ENCODE peak calls at places on chromosomes 6 and 20, in eight cellular contexts. X is GM23338, R is Panc1, J is HCT116, H is upper lobe of left lung, U is K562, N is GM12878, V is HepG2. D is an unnamed sample. For H3K4me1, the result is how much of the 10 kb centered on the place peaks cover.

GRCh38 chr6:19705606-19706005 is 131.6 kb upstream of the ID4 start:
- ATAC-seq in N (no peak), V (no peak), J (no peak), X (no peak), R (no peak), H (no peak), U (no peak), D (no peak)

GRCh38 chr20:21575167-21575566 is 61.3 kb upstream of the NKX2-2 start:
- ATAC-seq in R (no peak), H (no peak), V (no peak), U (no peak), X (no peak), J (no peak), N (no peak), D (no peak)

GRCh38 chr6:135243871-135244796 is 63.0 kb downstream of the MYB start:
- ATAC-seq in J (no peak), H (no peak), N (peak), U (no peak), X (no peak), R (no peak), V (no peak), D (no peak)

GRCh38 chr20:57619053-57619831 is 984 bp downstream of the ZBP1 start:
- ATAC-seq in X (no peak), H (peak), J (no peak), V (no peak), R (no peak), N (peak), U (peak), D (peak)

GRCh38 chr20:56411759-56412472 is at the start of gene CASS4:
- ATAC-seq in J (no peak), H (peak), U (peak), N (peak), X (no peak), V (peak), R (no peak), D (peak)

GRCh38 chr6:44563397-44563796 is 175.9 kb downstream of the CDC5L start:
- ATAC-seq in U (no peak), H (no peak), R (no peak), J (no peak), N (peak), V (no peak), X (peak), D (peak)

GRCh38 chr20:35643045-35643444 is 21.7 kb downstream of the CPNE1 start:
- ATAC-seq in N (no peak), U (no peak), X (no peak), V (no peak), J (no peak), H (no peak), R (no peak), D (no peak)

GRCh38 chr6:21171801-21172200 is 421.8 kb upstream of the SOX4 start:
- ATAC-seq in N (no peak), H (no peak), U (no peak), R (no peak), X (no peak), V (no peak), J (no peak), D (no peak)

GRCh38 chr6:2133718-2134310 is 111.6 kb downstream of the GMDS start:
- ATAC-seq in N (no peak), X (no peak), V (peak), R (no peak), U (no peak), H (no peak), J (no peak), D (no peak)

DNA sequence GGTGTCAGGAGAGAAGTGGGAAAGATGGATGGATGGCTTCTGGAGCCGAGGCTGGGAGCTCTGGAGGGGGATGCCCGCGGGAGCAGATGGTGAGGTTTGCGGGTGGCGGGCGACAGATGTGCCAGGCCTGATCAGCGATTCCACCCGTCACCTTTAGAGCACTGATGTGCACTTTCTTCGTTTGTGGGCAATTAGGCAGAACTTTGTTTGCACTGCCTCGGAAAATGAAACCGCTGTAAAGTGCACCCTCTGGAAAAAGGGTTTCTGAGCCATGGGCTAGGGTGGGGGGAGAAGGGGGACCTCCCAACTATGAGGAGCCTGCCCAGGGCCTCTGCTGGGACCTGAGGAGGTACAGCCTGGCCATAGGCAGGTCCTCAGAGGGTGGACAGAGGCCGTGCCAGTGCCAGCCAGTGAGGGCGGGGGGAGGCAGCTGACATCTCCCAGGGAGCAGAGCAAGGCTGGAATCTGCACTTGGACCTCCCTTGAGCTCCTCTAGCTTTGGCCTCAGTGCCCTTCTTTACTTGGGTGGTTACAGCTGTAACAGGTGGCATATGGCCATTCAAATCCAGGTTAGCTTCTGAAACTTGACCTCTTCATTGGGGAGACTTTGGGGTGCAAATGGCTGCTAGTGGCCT is 58.7 kb downstream of the CD40 start:
- ATAC-seq in X (no peak), U (no peak), H (no peak), V (no peak), N (no peak), J (no peak), R (no peak), D (no peak)
- TF ChIP-seq POLR2AphosphoS5 in X (no peak), U (no peak), H (no peak), V (no peak), N (no peak), J (no peak), R (no peak), D (no peak)

GRCh38 chr20:2300002-2300401 is 4.2 kb downstream of the TGM3 start:
- ATAC-seq in J (no peak), R (no peak), V (no peak), X (no peak), N (no peak), H (no peak), U (no peak), D (no peak)
- TF ChIP-seq CTCF in J (no peak), R (no peak), V (no peak), X (no peak), N (no peak), H (no peak), U (no peak), D (no peak)

DNA sequence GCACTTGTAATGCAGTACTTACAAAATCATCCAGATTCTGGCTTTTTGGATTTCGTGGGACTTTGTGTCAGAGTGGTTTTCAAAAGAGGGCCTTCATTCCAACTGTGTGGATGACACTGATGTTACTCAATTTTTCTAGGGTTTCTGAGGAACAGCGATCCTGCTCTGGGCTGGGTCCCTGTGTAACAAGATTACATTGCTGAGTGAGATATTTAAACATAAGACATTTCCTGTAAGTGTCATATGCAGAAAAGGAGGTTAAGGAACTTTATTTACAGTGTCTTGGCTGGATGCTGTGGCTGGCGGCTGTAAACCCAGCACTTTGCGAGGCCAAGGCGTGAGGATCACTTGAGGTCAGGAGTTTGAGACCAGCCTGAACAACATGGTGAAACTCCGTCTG is 6.7 kb downstream of the ZFAND3 start:
- ATAC-seq in U (no peak), J (no peak), X (no peak), V (no peak), R (no peak), H (peak), N (no peak), D (peak)
- H3K4me1 ChIP-seq in U (under half), J (under half), X (under half), V (half or more), R (under half), H (half or more), N (under half), D (under half)

DNA sequence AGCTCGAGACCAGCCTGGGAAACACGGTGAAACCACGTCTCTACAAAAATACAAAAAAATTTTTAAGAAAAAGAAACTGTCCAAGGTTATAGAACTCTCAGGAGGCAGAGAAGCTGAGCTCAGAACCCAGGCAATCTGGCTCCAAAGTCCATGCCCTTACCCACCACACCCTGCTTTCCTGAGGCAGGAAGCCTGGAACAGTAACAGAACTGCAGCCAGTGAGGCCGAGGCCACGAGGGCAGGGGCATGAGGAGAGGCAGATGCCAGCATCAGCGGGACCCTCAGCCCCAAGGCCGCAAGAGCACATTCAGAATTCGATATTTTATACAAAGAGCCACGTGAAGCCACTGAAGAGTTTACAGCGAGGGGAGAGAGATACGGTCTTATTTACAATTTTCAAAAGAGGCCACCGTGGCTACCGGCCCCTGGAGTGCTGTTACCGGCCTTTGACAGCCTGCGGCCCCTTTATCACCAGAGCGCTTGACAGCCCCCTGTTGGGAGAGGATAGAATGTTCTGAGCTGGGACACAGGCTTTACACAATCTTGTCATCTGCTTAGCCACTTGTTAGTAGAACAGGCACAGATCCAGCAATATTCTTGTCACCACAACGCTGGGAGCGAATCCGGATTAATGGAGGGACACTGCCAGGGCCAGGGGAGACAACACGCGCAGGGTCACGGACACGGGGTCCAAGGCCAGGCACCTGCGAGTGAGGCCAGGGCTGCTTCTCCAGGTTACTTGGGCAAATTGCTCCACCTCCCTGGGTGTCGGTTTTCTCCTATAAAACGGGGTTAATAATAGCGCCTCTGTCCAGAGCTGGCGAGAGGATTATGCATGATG is 5.6 kb downstream of the SPATA2 start:
- ATAC-seq in N (no peak), V (peak), H (no peak), R (no peak), J (no peak), U (peak), X (peak), D (peak)
- TF ChIP-seq POLR2AphosphoS5 in N (no peak), V (no peak), H (no peak), R (no peak), J (no peak), U (no peak), X (no peak), D (no peak)